ENCODE peak calls at places on chromosomes 2 and 18, in five cellular contexts. One of them, this sample, is unnamed.

GRCh38 chr2:217099561-217099960 is 239.7 kb upstream of the TNP1 start:
- DNase-seq in activated CD8-positive, alpha-beta T cell treated with anti-CD3 and anti-CD28 coated beads for 36 hours: no peak
- DNase-seq in PC-9: no peak
- DNase-seq in mesothelial cell of epicardium: no peak
- DNase-seq in CD8-positive, alpha-beta T cell: no peak
- DNase-seq in this sample: no peak

GRCh38 chr18:58208207-58208944 is 164.3 kb downstream of the NEDD4L start:
- DNase-seq in activated CD8-positive, alpha-beta T cell treated with anti-CD3 and anti-CD28 coated beads for 36 hours: no peak
- DNase-seq in PC-9: peak; percentile 66
- DNase-seq in mesothelial cell of epicardium: no peak
- DNase-seq in CD8-positive, alpha-beta T cell: no peak
- DNase-seq in this sample: no peak

GRCh38 chr18:69838620-69839411 is 108.9 kb downstream of the CD226 start:
- DNase-seq in activated CD8-positive, alpha-beta T cell treated with anti-CD3 and anti-CD28 coated beads for 36 hours: peak; percentile 27
- DNase-seq in PC-9: peak; percentile 38
- DNase-seq in mesothelial cell of epicardium: no peak
- DNase-seq in CD8-positive, alpha-beta T cell: no peak
- DNase-seq in this sample: peak; percentile 24

GRCh38 chr18:42635378-42636048 is 480.0 kb downstream of the RIT2 start:
- DNase-seq in activated CD8-positive, alpha-beta T cell treated with anti-CD3 and anti-CD28 coated beads for 36 hours: no peak
- DNase-seq in PC-9: no peak
- DNase-seq in mesothelial cell of epicardium: no peak
- DNase-seq in CD8-positive, alpha-beta T cell: no peak
- DNase-seq in this sample: no peak

GRCh38 chr2:30113617-30114293 is 33.1 kb upstream of the YPEL5 start:
- DNase-seq in activated CD8-positive, alpha-beta T cell treated with anti-CD3 and anti-CD28 coated beads for 36 hours: no peak
- DNase-seq in PC-9: peak; percentile 74
- DNase-seq in mesothelial cell of epicardium: no peak
- DNase-seq in CD8-positive, alpha-beta T cell: no peak
- DNase-seq in this sample: no peak

GRCh38 chr2:183070942-183071844 is 7.4 kb upstream of the DUSP19 start:
- DNase-seq in activated CD8-positive, alpha-beta T cell treated with anti-CD3 and anti-CD28 coated beads for 36 hours: peak; percentile 22
- DNase-seq in PC-9: no peak
- DNase-seq in mesothelial cell of epicardium: no peak
- DNase-seq in CD8-positive, alpha-beta T cell: no peak
- DNase-seq in this sample: peak; percentile 10

GRCh38 chr2:236875906-236876505 is 209.7 kb upstream of the COPS8 start:
- DNase-seq in activated CD8-positive, alpha-beta T cell treated with anti-CD3 and anti-CD28 coated beads for 36 hours: no peak
- DNase-seq in PC-9: no peak
- DNase-seq in mesothelial cell of epicardium: no peak
- DNase-seq in CD8-positive, alpha-beta T cell: no peak
- DNase-seq in this sample: no peak

GRCh38 chr2:132615329-132616085 is 54.5 kb downstream of the LYPD1 start:
- DNase-seq in activated CD8-positive, alpha-beta T cell treated with anti-CD3 and anti-CD28 coated beads for 36 hours: no peak
- DNase-seq in PC-9: no peak
- DNase-seq in mesothelial cell of epicardium: no peak
- DNase-seq in CD8-positive, alpha-beta T cell: peak; percentile 5
- DNase-seq in this sample: no peak

GRCh38 chr2:128474014-128474961 is 155.6 kb upstream of the HS6ST1 start:
- DNase-seq in activated CD8-positive, alpha-beta T cell treated with anti-CD3 and anti-CD28 coated beads for 36 hours: no peak
- DNase-seq in PC-9: no peak
- DNase-seq in mesothelial cell of epicardium: peak; percentile 37
- DNase-seq in CD8-positive, alpha-beta T cell: peak; percentile 42
- DNase-seq in this sample: no peak

GRCh38 chr2:61438670-61439069 is 32.2 kb downstream of the USP34 start:
- DNase-seq in activated CD8-positive, alpha-beta T cell treated with anti-CD3 and anti-CD28 coated beads for 36 hours: no peak
- DNase-seq in PC-9: no peak
- DNase-seq in mesothelial cell of epicardium: no peak
- DNase-seq in CD8-positive, alpha-beta T cell: no peak
- DNase-seq in this sample: no peak

GRCh38 chr2:3108710-3109702 is 268.6 kb downstream of the EIPR1 start:
- DNase-seq in activated CD8-positive, alpha-beta T cell treated with anti-CD3 and anti-CD28 coated beads for 36 hours: no peak
- DNase-seq in PC-9: no peak
- DNase-seq in mesothelial cell of epicardium: peak; percentile 19
- DNase-seq in CD8-positive, alpha-beta T cell: peak; percentile 44
- DNase-seq in this sample: no peak

GRCh38 chr2:33275689-33276444 is 200.6 kb upstream of the RASGRP3 start:
- DNase-seq in activated CD8-positive, alpha-beta T cell treated with anti-CD3 and anti-CD28 coated beads for 36 hours: peak; percentile 54
- DNase-seq in PC-9: peak; percentile 76
- DNase-seq in mesothelial cell of epicardium: no peak
- DNase-seq in CD8-positive, alpha-beta T cell: peak; percentile 52
- DNase-seq in this sample: peak; percentile 89

GRCh38 chr18:74063023-74063422 is 84.6 kb downstream of the FBXO15 start:
- DNase-seq in activated CD8-positive, alpha-beta T cell treated with anti-CD3 and anti-CD28 coated beads for 36 hours: peak; percentile 82
- DNase-seq in PC-9: no peak
- DNase-seq in mesothelial cell of epicardium: no peak
- DNase-seq in CD8-positive, alpha-beta T cell: no peak
- DNase-seq in this sample: no peak

GRCh38 chr18:53747761-53748160 is 476.7 kb downstream of the MBD2 start:
- DNase-seq in activated CD8-positive, alpha-beta T cell treated with anti-CD3 and anti-CD28 coated beads for 36 hours: no peak
- DNase-seq in PC-9: no peak
- DNase-seq in mesothelial cell of epicardium: no peak
- DNase-seq in CD8-positive, alpha-beta T cell: no peak
- DNase-seq in this sample: no peak

GRCh38 chr2:72153924-72154323 is 6.3 kb upstream of the CYP26B1 start:
- DNase-seq in activated CD8-positive, alpha-beta T cell treated with anti-CD3 and anti-CD28 coated beads for 36 hours: no peak
- DNase-seq in PC-9: no peak
- DNase-seq in mesothelial cell of epicardium: no peak
- DNase-seq in CD8-positive, alpha-beta T cell: no peak
- DNase-seq in this sample: no peak

GRCh38 chr2:216109962-216110614 is 940 bp downstream of the XRCC5 start:
- DNase-seq in activated CD8-positive, alpha-beta T cell treated with anti-CD3 and anti-CD28 coated beads for 36 hours: no peak
- DNase-seq in PC-9: peak; percentile 48
- DNase-seq in mesothelial cell of epicardium: no peak
- DNase-seq in CD8-positive, alpha-beta T cell: no peak
- DNase-seq in this sample: no peak

GRCh38 chr2:152134488-152135280 is 35.8 kb upstream of the CACNB4 start:
- DNase-seq in activated CD8-positive, alpha-beta T cell treated with anti-CD3 and anti-CD28 coated beads for 36 hours: peak; percentile 63
- DNase-seq in PC-9: no peak
- DNase-seq in mesothelial cell of epicardium: no peak
- DNase-seq in CD8-positive, alpha-beta T cell: no peak
- DNase-seq in this sample: no peak

GRCh38 chr2:112170495-112170894 is 32.3 kb downstream of the FBLN7 start:
- DNase-seq in activated CD8-positive, alpha-beta T cell treated with anti-CD3 and anti-CD28 coated beads for 36 hours: no peak
- DNase-seq in PC-9: no peak
- DNase-seq in mesothelial cell of epicardium: no peak
- DNase-seq in CD8-positive, alpha-beta T cell: no peak
- DNase-seq in this sample: no peak

GRCh38 chr18:22846088-22846683 is 86.9 kb upstream of the RBBP8 start:
- DNase-seq in activated CD8-positive, alpha-beta T cell treated with anti-CD3 and anti-CD28 coated beads for 36 hours: no peak
- DNase-seq in PC-9: no peak
- DNase-seq in mesothelial cell of epicardium: no peak
- DNase-seq in CD8-positive, alpha-beta T cell: no peak
- DNase-seq in this sample: no peak

GRCh38 chr2:38648107-38648761 is 17.7 kb upstream of the GALM start:
- DNase-seq in activated CD8-positive, alpha-beta T cell treated with anti-CD3 and anti-CD28 coated beads for 36 hours: no peak
- DNase-seq in PC-9: peak; percentile 50
- DNase-seq in mesothelial cell of epicardium: no peak
- DNase-seq in CD8-positive, alpha-beta T cell: no peak
- DNase-seq in this sample: no peak

GRCh38 chr2:7676714-7677113 is 759.5 kb downstream of the RNF144A start:
- DNase-seq in activated CD8-positive, alpha-beta T cell treated with anti-CD3 and anti-CD28 coated beads for 36 hours: no peak
- DNase-seq in PC-9: no peak
- DNase-seq in mesothelial cell of epicardium: no peak
- DNase-seq in CD8-positive, alpha-beta T cell: no peak
- DNase-seq in this sample: no peak

GRCh38 chr2:157789933-157790511 is 86.1 kb downstream of the ACVR1 start:
- DNase-seq in activated CD8-positive, alpha-beta T cell treated with anti-CD3 and anti-CD28 coated beads for 36 hours: peak; percentile 37
- DNase-seq in PC-9: no peak
- DNase-seq in mesothelial cell of epicardium: no peak
- DNase-seq in CD8-positive, alpha-beta T cell: no peak
- DNase-seq in this sample: no peak

GRCh38 chr2:56534321-56534720 is 350.5 kb downstream of the CCDC85A start:
- DNase-seq in activated CD8-positive, alpha-beta T cell treated with anti-CD3 and anti-CD28 coated beads for 36 hours: no peak
- DNase-seq in PC-9: no peak
- DNase-seq in mesothelial cell of epicardium: no peak
- DNase-seq in CD8-positive, alpha-beta T cell: no peak
- DNase-seq in this sample: no peak

GRCh38 chr2:221818569-221818968 is 246.5 kb upstream of the EPHA4 start:
- DNase-seq in activated CD8-positive, alpha-beta T cell treated with anti-CD3 and anti-CD28 coated beads for 36 hours: no peak
- DNase-seq in PC-9: peak; percentile 77
- DNase-seq in mesothelial cell of epicardium: no peak
- DNase-seq in CD8-positive, alpha-beta T cell: no peak
- DNase-seq in this sample: peak; percentile 23

GRCh38 chr2:233466991-233467603 is 99.5 kb downstream of the USP40 start:
- DNase-seq in activated CD8-positive, alpha-beta T cell treated with anti-CD3 and anti-CD28 coated beads for 36 hours: no peak
- DNase-seq in PC-9: no peak
- DNase-seq in mesothelial cell of epicardium: no peak
- DNase-seq in CD8-positive, alpha-beta T cell: no peak
- DNase-seq in this sample: no peak

GRCh38 chr18:55356815-55357214 is 231.2 kb downstream of the TCF4 start:
- DNase-seq in activated CD8-positive, alpha-beta T cell treated with anti-CD3 and anti-CD28 coated beads for 36 hours: no peak
- DNase-seq in PC-9: no peak
- DNase-seq in mesothelial cell of epicardium: no peak
- DNase-seq in CD8-positive, alpha-beta T cell: no peak
- DNase-seq in this sample: no peak

GRCh38 chr2:186976329-186976728 is 127.4 kb upstream of the ZSWIM2 start:
- DNase-seq in activated CD8-positive, alpha-beta T cell treated with anti-CD3 and anti-CD28 coated beads for 36 hours: no peak
- DNase-seq in PC-9: no peak
- DNase-seq in mesothelial cell of epicardium: no peak
- DNase-seq in CD8-positive, alpha-beta T cell: no peak
- DNase-seq in this sample: no peak

GRCh38 chr2:162050513-162050961 is 23.5 kb downstream of the DPP4 start:
- DNase-seq in activated CD8-positive, alpha-beta T cell treated with anti-CD3 and anti-CD28 coated beads for 36 hours: no peak
- DNase-seq in PC-9: no peak
- DNase-seq in mesothelial cell of epicardium: no peak
- DNase-seq in CD8-positive, alpha-beta T cell: no peak
- DNase-seq in this sample: no peak

GRCh38 chr18:70535041-70535440 is 246.2 kb downstream of the SOCS6 start:
- DNase-seq in activated CD8-positive, alpha-beta T cell treated with anti-CD3 and anti-CD28 coated beads for 36 hours: no peak
- DNase-seq in PC-9: no peak
- DNase-seq in mesothelial cell of epicardium: no peak
- DNase-seq in CD8-positive, alpha-beta T cell: no peak
- DNase-seq in this sample: no peak

GRCh38 chr18:26978812-26979341 is 113.4 kb upstream of the AQP4 start:
- DNase-seq in activated CD8-positive, alpha-beta T cell treated with anti-CD3 and anti-CD28 coated beads for 36 hours: no peak
- DNase-seq in PC-9: no peak
- DNase-seq in mesothelial cell of epicardium: no peak
- DNase-seq in CD8-positive, alpha-beta T cell: no peak
- DNase-seq in this sample: no peak

GRCh38 chr18:48138660-48139426 is 208.4 kb upstream of the SMAD2 start:
- DNase-seq in activated CD8-positive, alpha-beta T cell treated with anti-CD3 and anti-CD28 coated beads for 36 hours: no peak
- DNase-seq in PC-9: no peak
- DNase-seq in mesothelial cell of epicardium: no peak
- DNase-seq in CD8-positive, alpha-beta T cell: no peak
- DNase-seq in this sample: no peak

DNA sequence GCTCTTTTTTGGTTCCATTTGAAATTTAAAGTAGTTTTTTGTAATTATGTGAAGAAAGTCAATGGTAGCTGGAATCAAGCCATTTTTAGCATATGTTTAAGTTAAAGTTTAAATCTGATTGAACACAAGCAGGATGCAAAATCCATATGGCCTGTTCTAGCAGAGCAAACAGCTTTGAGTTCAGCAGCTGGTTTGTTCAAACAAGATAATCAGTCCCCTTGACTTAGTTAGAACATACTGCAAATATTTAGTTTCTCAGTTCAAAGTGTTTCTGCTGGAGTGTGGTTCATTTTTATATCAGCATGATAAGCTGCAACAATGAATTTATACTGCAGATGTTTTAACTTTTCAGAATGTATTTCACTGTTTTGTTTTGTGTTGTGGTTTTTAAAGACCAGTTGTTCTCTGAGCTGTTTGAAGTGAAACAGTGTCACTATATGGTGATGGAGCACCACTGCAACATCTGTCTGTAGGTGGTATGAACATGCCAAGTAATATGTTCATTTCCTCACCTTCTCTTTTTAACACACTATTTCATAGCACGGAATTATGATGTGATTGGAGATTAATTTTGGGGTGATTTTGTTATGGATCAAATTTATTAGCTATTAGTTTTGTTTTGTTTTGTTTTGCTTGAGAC is 125.3 kb downstream of the COL4A4 start:
- DNase-seq in activated CD8-positive, alpha-beta T cell treated with anti-CD3 and anti-CD28 coated beads for 36 hours: no peak
- DNase-seq in PC-9: no peak
- DNase-seq in mesothelial cell of epicardium: no peak
- DNase-seq in CD8-positive, alpha-beta T cell: no peak
- DNase-seq in this sample: no peak
- TF ChIP-seq CTCF in activated CD8-positive, alpha-beta T cell treated with anti-CD3 and anti-CD28 coated beads for 36 hours: no peak
- TF ChIP-seq CTCF in PC-9: no peak
- TF ChIP-seq CTCF in mesothelial cell of epicardium: no peak
- TF ChIP-seq CTCF in CD8-positive, alpha-beta T cell: no peak
- TF ChIP-seq CTCF in this sample: no peak

GRCh38 chr2:69914235-69915049 is 467 bp upstream of the MXD1 start:
- DNase-seq in activated CD8-positive, alpha-beta T cell treated with anti-CD3 and anti-CD28 coated beads for 36 hours: peak; percentile 100
- DNase-seq in PC-9: peak; percentile 100
- DNase-seq in mesothelial cell of epicardium: peak; percentile 99
- DNase-seq in CD8-positive, alpha-beta T cell: peak; percentile 99
- DNase-seq in this sample: peak; percentile 99
- TF ChIP-seq CTCF in activated CD8-positive, alpha-beta T cell treated with anti-CD3 and anti-CD28 coated beads for 36 hours: no peak
- TF ChIP-seq CTCF in PC-9: peak; percentile 19
- TF ChIP-seq CTCF in mesothelial cell of epicardium: peak; percentile 17
- TF ChIP-seq CTCF in CD8-positive, alpha-beta T cell: no peak
- TF ChIP-seq CTCF in this sample: no peak

DNA sequence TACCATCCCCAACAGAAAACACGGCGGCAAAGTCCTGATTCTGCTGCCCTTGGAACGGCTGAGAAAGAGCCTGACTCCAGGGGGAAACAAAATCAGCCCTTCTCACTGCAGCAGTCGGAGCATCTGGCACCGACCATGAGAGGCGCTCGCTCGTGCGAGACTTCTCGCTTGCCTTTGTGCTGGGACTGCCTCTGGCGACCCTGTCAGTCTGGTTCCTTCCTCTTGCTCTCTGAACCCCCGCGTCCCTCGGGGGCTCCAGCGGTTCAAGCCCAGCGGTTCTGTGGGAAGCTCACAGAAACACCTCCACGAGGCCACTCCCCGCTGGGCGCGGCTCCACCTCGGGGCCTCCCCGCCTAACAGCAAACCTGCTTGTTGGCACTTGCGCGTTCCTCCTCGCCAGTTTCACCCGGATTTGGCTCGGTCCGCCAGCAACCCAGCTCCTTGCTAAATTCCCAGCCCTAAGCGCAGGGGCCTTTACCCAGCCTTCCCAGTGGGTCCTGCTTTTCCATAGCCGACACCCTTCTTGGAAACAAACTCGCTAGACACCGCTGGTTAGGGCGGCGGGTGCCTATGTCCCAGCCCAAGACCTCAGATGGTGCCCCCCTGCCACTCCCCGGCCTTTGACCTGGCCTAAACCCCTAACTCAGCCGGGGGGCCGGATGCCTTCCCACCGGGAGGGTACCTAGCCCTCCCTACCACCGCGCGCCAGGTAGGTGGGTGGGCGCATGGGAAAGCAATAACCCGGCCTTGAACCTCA is 2.2 kb downstream of the RND3 start:
- DNase-seq in activated CD8-positive, alpha-beta T cell treated with anti-CD3 and anti-CD28 coated beads for 36 hours: peak; percentile 2
- DNase-seq in PC-9: peak; percentile 63
- DNase-seq in mesothelial cell of epicardium: peak; percentile 76
- DNase-seq in CD8-positive, alpha-beta T cell: no peak
- DNase-seq in this sample: peak; percentile 84
- TF ChIP-seq CTCF in activated CD8-positive, alpha-beta T cell treated with anti-CD3 and anti-CD28 coated beads for 36 hours: no peak
- TF ChIP-seq CTCF in PC-9: no peak
- TF ChIP-seq CTCF in mesothelial cell of epicardium: no peak
- TF ChIP-seq CTCF in CD8-positive, alpha-beta T cell: no peak
- TF ChIP-seq CTCF in this sample: no peak

DNA sequence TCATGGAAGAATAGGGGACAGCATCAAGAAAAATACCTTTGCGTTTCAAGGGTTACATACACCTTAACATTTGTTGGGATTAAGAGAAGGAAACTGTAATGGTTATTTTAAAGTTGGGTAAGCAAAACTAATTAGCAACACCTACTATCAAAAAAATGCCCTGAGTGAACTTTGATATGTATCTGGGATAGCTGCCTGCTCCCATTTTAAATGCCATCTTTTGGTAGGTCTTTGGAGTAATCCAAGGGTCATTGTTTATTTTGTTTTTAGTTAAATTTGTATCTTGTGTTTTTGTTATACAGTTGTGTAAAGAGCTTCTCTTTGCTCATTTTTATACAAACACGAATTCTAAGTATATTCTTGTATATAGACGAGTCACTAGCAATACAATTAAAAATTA is 9.9 kb downstream of the PTPN4 start:
- DNase-seq in activated CD8-positive, alpha-beta T cell treated with anti-CD3 and anti-CD28 coated beads for 36 hours: no peak
- DNase-seq in PC-9: peak; percentile 32
- DNase-seq in mesothelial cell of epicardium: no peak
- DNase-seq in CD8-positive, alpha-beta T cell: no peak
- DNase-seq in this sample: no peak
- TF ChIP-seq CTCF in activated CD8-positive, alpha-beta T cell treated with anti-CD3 and anti-CD28 coated beads for 36 hours: no peak
- TF ChIP-seq CTCF in PC-9: no peak
- TF ChIP-seq CTCF in mesothelial cell of epicardium: no peak
- TF ChIP-seq CTCF in CD8-positive, alpha-beta T cell: no peak
- TF ChIP-seq CTCF in this sample: no peak

This sample was measured in Calu3.